ENCODE peak calls at places on chromosome 21, in five cellular contexts. T is right lobe of liver; W is CD8-positive, alpha-beta memory T cell; J is neuronal stem cell; N is PC-9. M is an unnamed sample. For H3K4me1, the result is how much of the 10 kb centered on the place peaks cover.

GRCh38 chr21:30984897-30985296 is 53.4 kb downstream of the KRTAP19-8 start:
- DNase-seq in W (no peak), N (no peak), J (no peak), T (no peak), M (no peak)

GRCh38 chr21:9837946-9838801 is 683.2 kb upstream of the TPTE start:
- DNase-seq in W (peak), T (no peak), J (no peak), N (no peak), M (no peak)

GRCh38 chr21:15627823-15628222 is 102.0 kb upstream of the USP25 start:
- DNase-seq in T (no peak), J (no peak), W (no peak), N (no peak), M (no peak)

GRCh38 chr21:36430841-36431240 is 45.6 kb downstream of the CHAF1B start:
- DNase-seq in N (no peak), J (no peak), W (no peak), T (no peak), M (no peak)

GRCh38 chr21:37219766-37220432 is 47.2 kb downstream of the VPS26C start:
- DNase-seq in W (peak), T (peak), J (no peak), N (no peak), M (no peak)

GRCh38 chr21:15617968-15618367 is 111.8 kb upstream of the USP25 start:
- DNase-seq in T (no peak), N (peak), J (peak), W (no peak), M (no peak)

GRCh38 chr21:31446206-31446900 is 102.3 kb upstream of the TIAM1 start:
- DNase-seq in J (no peak), N (no peak), T (no peak), W (peak), M (no peak)

GRCh38 chr21:15651172-15651571 is 78.6 kb upstream of the USP25 start:
- DNase-seq in W (no peak), T (no peak), N (no peak), J (no peak), M (no peak)

GRCh38 chr21:17726047-17726446 is 93.1 kb downstream of the C21orf91 start:
- DNase-seq in N (no peak), J (no peak), W (no peak), T (no peak), M (no peak)

GRCh38 chr21:44392185-44392584 is 38.8 kb downstream of the TRPM2 start:
- DNase-seq in J (no peak), N (no peak), T (no peak), W (no peak), M (no peak)

GRCh38 chr21:44038063-44038462 is 26.0 kb downstream of the TRAPPC10 start:
- DNase-seq in N (no peak), W (no peak), J (no peak), T (no peak), M (no peak)

GRCh38 chr21:35340273-35340672 is 291.2 kb upstream of the RUNX1 start:
- DNase-seq in J (no peak), N (no peak), T (no peak), W (no peak), M (no peak)

GRCh38 chr21:36689324-36689723 is 9.6 kb upstream of the SIM2 start:
- DNase-seq in W (no peak), J (no peak), T (no peak), N (no peak), M (no peak)

GRCh38 chr21:27505516-27505915 is 538.6 kb upstream of the ADAMTS5 start:
- DNase-seq in W (no peak), J (no peak), T (no peak), N (no peak), M (no peak)

DNA sequence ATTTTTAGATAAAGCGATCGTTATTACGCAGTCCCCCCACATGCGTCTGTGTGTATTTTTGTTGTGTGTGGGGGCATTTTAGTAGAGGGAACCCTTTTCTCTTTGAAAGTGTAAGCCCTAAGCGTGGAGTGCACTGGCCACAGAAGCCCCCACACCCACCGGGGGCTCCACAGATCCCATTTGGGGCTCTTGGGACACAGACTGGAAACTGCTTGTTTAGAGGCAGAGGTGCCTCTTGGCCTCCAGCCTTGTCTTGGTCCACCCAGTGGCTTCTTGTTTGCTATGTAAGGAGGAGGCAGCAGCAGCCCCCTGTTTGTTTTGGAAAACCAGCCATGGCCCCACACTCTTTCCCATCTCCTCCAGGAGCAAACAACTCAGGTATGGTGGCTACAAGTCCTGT is 42.8 kb downstream of the SLC37A1 start:
- DNase-seq in T (no peak), J (no peak), W (no peak), N (no peak), M (no peak)
- H3K4me1 ChIP-seq in T (under half), J (under half), W (under half), N (under half), M (under half)

GRCh38 chr21:38995755-38996154 is 187.5 kb downstream of the PSMG1 start:
- DNase-seq in T (no peak), N (no peak), J (no peak), W (no peak), M (no peak)
- H3K4me1 ChIP-seq in T (under half), N (under half), J (under half), W (under half), M (under half)

GRCh38 chr21:42661688-42662429 is 8.4 kb downstream of the PDE9A start:
- DNase-seq in J (no peak), W (no peak), N (no peak), T (no peak), M (no peak)
- H3K4me1 ChIP-seq in J (under half), W (under half), N (under half), T (under half), M (under half)

GRCh38 chr21:45412909-45413581 is 8.1 kb downstream of the COL18A1 start:
- DNase-seq in N (no peak), W (peak), J (no peak), T (no peak), M (no peak)
- H3K4me1 ChIP-seq in N (under half), W (under half), J (under half), T (under half), M (under half)